ENCODE peak calls at places on chromosomes 1 and 21, in eight cellular contexts. D is A549, Q is thoracic aorta, Z is fibroblast of lung, K is left ventricle myocardium inferior, H is IMR-90, W is left lung, L is heart right ventricle. S is an unnamed sample.

GRCh38 chr1:36589006-36589405 is 106.3 kb upstream of the CSF3R start:
- DNase-seq in D (no peak), K (no peak), Z (no peak), W (no peak), H (no peak), Q (no peak), L (no peak), S (no peak)

GRCh38 chr21:41933259-41934079 is 20.3 kb downstream of the C2CD2 start:
- DNase-seq in W (no peak), D (no peak), Q (no peak), L (no peak), H (peak; percentile 56), Z (no peak), K (no peak), S (peak; percentile 74)

GRCh38 chr1:178192686-178193085 is 98.8 kb downstream of the RASAL2 start:
- DNase-seq in Z (peak; percentile 87), Q (no peak), D (peak; percentile 54), H (peak; percentile 72), L (no peak), W (no peak), K (no peak), S (no peak)

GRCh38 chr1:151596166-151596933 is 15.5 kb upstream of the SNX27 start:
- DNase-seq in H (peak; percentile 41), L (no peak), D (peak; percentile 49), Z (peak; percentile 77), W (no peak), K (no peak), Q (no peak), S (no peak)

GRCh38 chr1:27643626-27644368 is 8.8 kb upstream of the FGR start:
- DNase-seq in D (peak; percentile 54), H (peak; percentile 54), L (no peak), W (peak; percentile 74), Z (peak; percentile 36), K (peak; percentile 48), Q (no peak), S (no peak)

GRCh38 chr1:201085902-201086735 is 26.1 kb downstream of the CACNA1S start:
- DNase-seq in D (peak; percentile 93), K (peak; percentile 34), W (no peak), H (peak; percentile 33), Q (no peak), Z (peak; percentile 10), L (peak; percentile 44), S (no peak)

GRCh38 chr1:98046031-98046641 is 125.3 kb upstream of the DPYD start:
- DNase-seq in Q (no peak), L (no peak), W (peak; percentile 78), K (no peak), Z (peak; percentile 67), H (peak; percentile 51), D (no peak), S (no peak)

GRCh38 chr1:203406446-203407045 is 55.6 kb upstream of the FMOD start:
- DNase-seq in W (no peak), H (no peak), Q (no peak), K (peak; percentile 71), Z (no peak), D (no peak), L (peak; percentile 59), S (peak; percentile 34)

GRCh38 chr1:100750002-100750885 is 30.7 kb downstream of the VCAM1 start:
- DNase-seq in K (no peak), L (no peak), Z (no peak), D (no peak), W (no peak), H (no peak), Q (no peak), S (no peak)

GRCh38 chr1:151988405-151988851 is 5.2 kb downstream of the S100A10 start:
- DNase-seq in K (no peak), H (peak; percentile 74), D (peak; percentile 67), L (no peak), W (no peak), Z (peak; percentile 96), Q (no peak), S (no peak)

GRCh38 chr1:160144921-160145320 is 6.5 kb upstream of the ATP1A4 start:
- DNase-seq in W (no peak), D (no peak), K (no peak), Z (peak; percentile 48), H (peak; percentile 10), L (no peak), Q (no peak), S (no peak)

GRCh38 chr1:207007352-207008033 is 25.1 kb downstream of the C1orf116 start:
- DNase-seq in L (no peak), Q (no peak), D (peak; percentile 89), W (no peak), H (peak; percentile 91), K (no peak), Z (peak; percentile 99), S (no peak)

GRCh38 chr1:88302843-88303486 is 381.1 kb upstream of the PKN2 start:
- DNase-seq in K (no peak), H (peak; percentile 55), Q (no peak), Z (peak; percentile 42), D (no peak), W (no peak), L (no peak), S (no peak)

GRCh38 chr1:37455516-37455915 is 18.9 kb upstream of the ZC3H12A start:
- DNase-seq in D (no peak), Z (no peak), H (no peak), K (no peak), L (no peak), W (no peak), Q (no peak), S (no peak)

GRCh38 chr1:12173631-12174121 is 6.9 kb downstream of the TNFRSF1B start:
- DNase-seq in W (peak; percentile 83), Z (no peak), K (peak; percentile 46), L (no peak), D (no peak), H (peak; percentile 35), Q (no peak), S (peak; percentile 80)

GRCh38 chr1:77068013-77068412 is 151.2 kb downstream of the PIGK start:
- DNase-seq in K (no peak), Q (no peak), L (no peak), H (no peak), W (no peak), Z (no peak), D (no peak), S (no peak)

GRCh38 chr1:223738465-223739365 is 26.4 kb downstream of the CAPN2 start:
- DNase-seq in K (no peak), H (no peak), Q (no peak), D (no peak), L (no peak), W (no peak), Z (no peak), S (no peak)

GRCh38 chr1:33176362-33176850 is 5.4 kb downstream of the TRIM62 start:
- DNase-seq in Z (peak; percentile 76), K (no peak), D (no peak), H (peak; percentile 67), Q (no peak), W (no peak), L (no peak), S (no peak)

GRCh38 chr21:32757804-32758203 is 13.8 kb downstream of the PAXBP1 start:
- DNase-seq in Z (no peak), Q (no peak), H (no peak), W (no peak), K (no peak), L (no peak), D (no peak), S (no peak)

GRCh38 chr21:32844076-32844475 is 72.5 kb upstream of the PAXBP1 start:
- DNase-seq in Z (no peak), K (no peak), H (no peak), W (no peak), D (no peak), Q (no peak), L (no peak), S (no peak)

GRCh38 chr1:2159124-2159523 is 35.4 kb downstream of the FAAP20 start:
- DNase-seq in Z (no peak), K (no peak), L (no peak), W (no peak), D (no peak), Q (no peak), H (no peak), S (no peak)
- H3K27ac ChIP-seq in Z (no peak overlapping the region), K (no peak overlapping the region), L (no peak overlapping the region), W (no peak overlapping the region), D (no peak overlapping the region), Q (no peak overlapping the region), H (no peak overlapping the region), S (no peak overlapping the region)

GRCh38 chr1:53541761-53542550 is 82.8 kb downstream of the DMRTB1 start:
- DNase-seq in L (peak; percentile 1), Z (peak; percentile 91), W (peak; percentile 53), D (peak; percentile 76), H (peak; percentile 90), K (no peak), Q (no peak), S (no peak)
- TF ChIP-seq CTCF in L (peak; percentile 17), Z (no peak), W (peak; percentile 24), D (peak; percentile 33), H (peak; percentile 38), K (no peak), Q (no peak), S (no peak)

GRCh38 chr1:116997011-116997410 is 4.5 kb upstream of the CD101 start:
- DNase-seq in Z (peak; percentile 74), W (no peak), D (no peak), H (no peak), L (no peak), Q (no peak), K (no peak), S (no peak)

GRCh38 chr1:117000142-117000541 is 1.4 kb upstream of the CD101 start:
- DNase-seq in D (no peak), K (no peak), Z (no peak), H (no peak), L (no peak), Q (no peak), W (no peak), S (no peak)

GRCh38 chr1:116997666-116998065 is 3.9 kb upstream of the CD101 start:
- DNase-seq in D (no peak), K (no peak), Q (no peak), H (no peak), W (no peak), Z (peak; percentile 32), L (no peak), S (no peak)

GRCh38 chr1:117001254-117001927 is at the start of gene CD101:
- DNase-seq in Q (no peak), D (no peak), W (no peak), Z (no peak), K (no peak), L (no peak), H (no peak), S (no peak)

GRCh38 chr1:116999596-116999995 is 2.0 kb upstream of the CD101 start:
- DNase-seq in Z (no peak), Q (no peak), L (no peak), D (no peak), W (no peak), H (no peak), K (no peak), S (no peak)
- H3K4me1 ChIP-seq in Z (no peaks in the 10 kb centered on the region), Q (no peaks in the 10 kb centered on the region), L (no peaks in the 10 kb centered on the region), D (peaks cover 26% of the 10 kb centered on the region), W (no peaks in the 10 kb centered on the region), H (no peaks in the 10 kb centered on the region), K (no peaks in the 10 kb centered on the region), S (no peaks in the 10 kb centered on the region)

DNA sequence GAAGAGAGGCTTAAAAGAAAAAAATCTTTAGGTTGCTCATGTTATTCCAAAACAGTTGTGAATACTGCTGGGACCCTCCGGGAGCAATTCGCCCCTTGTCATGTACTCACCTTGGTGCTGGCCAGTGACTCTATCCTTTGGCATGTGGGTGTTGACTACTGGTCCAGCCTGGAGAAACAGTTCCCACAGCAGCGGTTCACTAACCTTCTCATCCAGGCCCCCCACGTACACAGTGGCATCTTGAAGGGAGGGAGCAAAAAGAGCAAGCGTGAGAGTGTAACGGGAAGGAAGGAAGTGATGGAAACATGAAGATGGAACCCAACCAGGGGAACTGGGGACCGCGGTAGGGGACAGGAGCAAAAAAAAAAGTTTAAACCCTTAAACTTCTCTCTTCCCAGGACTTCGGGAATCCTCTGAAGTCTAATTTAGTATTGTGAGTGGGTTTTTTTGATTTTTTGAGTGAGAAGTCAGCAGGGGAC is 508 bp downstream of the SF3B4 start:
- DNase-seq in D (no peak), Q (no peak), L (no peak), Z (peak; percentile 34), W (no peak), K (no peak), H (peak; percentile 16), S (no peak)
- H3K27ac ChIP-seq in D (peak overlapping the region; percentile 99), Q (peak overlapping the region; percentile 82), L (peak overlapping the region; percentile 96), Z (peak overlapping the region; percentile 93), W (peak overlapping the region; percentile 96), K (peak overlapping the region; percentile 95), H (peak overlapping the region; percentile 88), S (peak overlapping the region; percentile 89)